ENCODE peak calls at places on chromosomes 5 and 9, in nine cellular contexts. One of them, this sample, is unnamed.

GRCh38 chr9:120890415-120891254 is 13.6 kb upstream of the PHF19 start:
- DNase-seq in psoas muscle: no peak
- DNase-seq in neural crest cell: no peak
- DNase-seq in brain microvascular endothelial cell: no peak
- DNase-seq in A549: no peak
- DNase-seq in CD4-positive, alpha-beta T cell: no peak
- DNase-seq in GM23338: no peak
- DNase-seq in choroid plexus epithelial cell: no peak
- DNase-seq in lower lobe of right lung: no peak
- DNase-seq in this sample: no peak

GRCh38 chr5:19977069-19977468 is 10.9 kb downstream of the CDH18 start:
- DNase-seq in psoas muscle: no peak
- DNase-seq in neural crest cell: no peak
- DNase-seq in brain microvascular endothelial cell: no peak
- DNase-seq in A549: no peak
- DNase-seq in CD4-positive, alpha-beta T cell: no peak
- DNase-seq in GM23338: no peak
- DNase-seq in choroid plexus epithelial cell: no peak
- DNase-seq in lower lobe of right lung: no peak
- DNase-seq in this sample: no peak

GRCh38 chr9:116592926-116593325 is 94.2 kb upstream of the TRIM32 start:
- DNase-seq in psoas muscle: no peak
- DNase-seq in neural crest cell: no peak
- DNase-seq in brain microvascular endothelial cell: no peak
- DNase-seq in A549: no peak
- DNase-seq in CD4-positive, alpha-beta T cell: no peak
- DNase-seq in GM23338: no peak
- DNase-seq in choroid plexus epithelial cell: no peak
- DNase-seq in lower lobe of right lung: no peak
- DNase-seq in this sample: no peak

GRCh38 chr5:73095564-73096238 is 24.7 kb upstream of the TMEM171 start:
- DNase-seq in psoas muscle: no peak
- DNase-seq in neural crest cell: no peak
- DNase-seq in brain microvascular endothelial cell: no peak
- DNase-seq in A549: no peak
- DNase-seq in CD4-positive, alpha-beta T cell: no peak
- DNase-seq in GM23338: no peak
- DNase-seq in choroid plexus epithelial cell: no peak
- DNase-seq in lower lobe of right lung: no peak
- DNase-seq in this sample: no peak

GRCh38 chr5:126780165-126780827 is 3.4 kb downstream of the LMNB1 start:
- DNase-seq in psoas muscle: no peak
- DNase-seq in neural crest cell: peak; percentile 32
- DNase-seq in brain microvascular endothelial cell: peak; percentile 69
- DNase-seq in A549: peak; percentile 72
- DNase-seq in CD4-positive, alpha-beta T cell: peak; percentile 20
- DNase-seq in GM23338: peak; percentile 86
- DNase-seq in choroid plexus epithelial cell: peak; percentile 89
- DNase-seq in lower lobe of right lung: no peak
- DNase-seq in this sample: peak; percentile 60

GRCh38 chr5:59428391-59428790 is 465.1 kb downstream of the PDE4D start:
- DNase-seq in psoas muscle: no peak
- DNase-seq in neural crest cell: no peak
- DNase-seq in brain microvascular endothelial cell: no peak
- DNase-seq in A549: no peak
- DNase-seq in CD4-positive, alpha-beta T cell: no peak
- DNase-seq in GM23338: no peak
- DNase-seq in choroid plexus epithelial cell: peak; percentile 19
- DNase-seq in lower lobe of right lung: no peak
- DNase-seq in this sample: no peak

GRCh38 chr5:102583663-102584062 is 84.9 kb upstream of the SLCO6A1 start:
- DNase-seq in psoas muscle: no peak
- DNase-seq in neural crest cell: no peak
- DNase-seq in brain microvascular endothelial cell: no peak
- DNase-seq in A549: peak; percentile 1
- DNase-seq in CD4-positive, alpha-beta T cell: no peak
- DNase-seq in GM23338: peak; percentile 15
- DNase-seq in choroid plexus epithelial cell: peak; percentile 43
- DNase-seq in lower lobe of right lung: no peak
- DNase-seq in this sample: no peak

GRCh38 chr5:139561655-139562451 is 714 bp downstream of the UBE2D2 start:
- DNase-seq in psoas muscle: no peak
- DNase-seq in neural crest cell: peak; percentile 45
- DNase-seq in brain microvascular endothelial cell: no peak
- DNase-seq in A549: peak; percentile 54
- DNase-seq in CD4-positive, alpha-beta T cell: peak; percentile 5
- DNase-seq in GM23338: peak; percentile 45
- DNase-seq in choroid plexus epithelial cell: peak; percentile 50
- DNase-seq in lower lobe of right lung: peak; percentile 68
- DNase-seq in this sample: peak; percentile 49

GRCh38 chr5:175795959-175796358 is 75.4 kb upstream of the CPLX2 start:
- DNase-seq in psoas muscle: no peak
- DNase-seq in neural crest cell: no peak
- DNase-seq in brain microvascular endothelial cell: no peak
- DNase-seq in A549: no peak
- DNase-seq in CD4-positive, alpha-beta T cell: no peak
- DNase-seq in GM23338: no peak
- DNase-seq in choroid plexus epithelial cell: no peak
- DNase-seq in lower lobe of right lung: no peak
- DNase-seq in this sample: no peak

GRCh38 chr9:123528521-123528920 is 172.5 kb downstream of the CRB2 start:
- DNase-seq in psoas muscle: no peak
- DNase-seq in neural crest cell: no peak
- DNase-seq in brain microvascular endothelial cell: no peak
- DNase-seq in A549: no peak
- DNase-seq in CD4-positive, alpha-beta T cell: no peak
- DNase-seq in GM23338: no peak
- DNase-seq in choroid plexus epithelial cell: no peak
- DNase-seq in lower lobe of right lung: no peak
- DNase-seq in this sample: no peak

GRCh38 chr9:136881691-136882108 is 4.6 kb upstream of the TRAF2 start:
- DNase-seq in psoas muscle: no peak
- DNase-seq in neural crest cell: no peak
- DNase-seq in brain microvascular endothelial cell: no peak
- DNase-seq in A549: peak; percentile 48
- DNase-seq in CD4-positive, alpha-beta T cell: no peak
- DNase-seq in GM23338: no peak
- DNase-seq in choroid plexus epithelial cell: peak; percentile 71
- DNase-seq in lower lobe of right lung: no peak
- DNase-seq in this sample: peak; percentile 70

GRCh38 chr9:96619109-96619435 is 571 bp downstream of the CDC14B start:
- DNase-seq in psoas muscle: no peak
- DNase-seq in neural crest cell: no peak
- DNase-seq in brain microvascular endothelial cell: no peak
- DNase-seq in A549: no peak
- DNase-seq in CD4-positive, alpha-beta T cell: no peak
- DNase-seq in GM23338: no peak
- DNase-seq in choroid plexus epithelial cell: no peak
- DNase-seq in lower lobe of right lung: no peak
- DNase-seq in this sample: no peak

GRCh38 chr9:115456515-115456914 is 338.6 kb upstream of the TNC start:
- DNase-seq in psoas muscle: no peak
- DNase-seq in neural crest cell: no peak
- DNase-seq in brain microvascular endothelial cell: no peak
- DNase-seq in A549: no peak
- DNase-seq in CD4-positive, alpha-beta T cell: no peak
- DNase-seq in GM23338: no peak
- DNase-seq in choroid plexus epithelial cell: peak; percentile 3
- DNase-seq in lower lobe of right lung: no peak
- DNase-seq in this sample: no peak

GRCh38 chr5:50900952-50901510 is 234.6 kb downstream of the PARP8 start:
- DNase-seq in psoas muscle: no peak
- DNase-seq in neural crest cell: no peak
- DNase-seq in brain microvascular endothelial cell: no peak
- DNase-seq in A549: no peak
- DNase-seq in CD4-positive, alpha-beta T cell: no peak
- DNase-seq in GM23338: no peak
- DNase-seq in choroid plexus epithelial cell: no peak
- DNase-seq in lower lobe of right lung: no peak
- DNase-seq in this sample: no peak

GRCh38 chr5:43041669-43042175 is 1.6 kb upstream of the ANXA2R start:
- DNase-seq in psoas muscle: no peak
- DNase-seq in neural crest cell: peak; percentile 44
- DNase-seq in brain microvascular endothelial cell: peak; percentile 89
- DNase-seq in A549: peak; percentile 80
- DNase-seq in CD4-positive, alpha-beta T cell: no peak
- DNase-seq in GM23338: peak; percentile 57
- DNase-seq in choroid plexus epithelial cell: peak; percentile 96
- DNase-seq in lower lobe of right lung: peak; percentile 79
- DNase-seq in this sample: no peak

GRCh38 chr9:107423540-107423939 is 66.0 kb downstream of the KLF4 start:
- DNase-seq in psoas muscle: no peak
- DNase-seq in neural crest cell: no peak
- DNase-seq in brain microvascular endothelial cell: no peak
- DNase-seq in A549: no peak
- DNase-seq in CD4-positive, alpha-beta T cell: no peak
- DNase-seq in GM23338: no peak
- DNase-seq in choroid plexus epithelial cell: no peak
- DNase-seq in lower lobe of right lung: no peak
- DNase-seq in this sample: no peak
- TF ChIP-seq CTCF in psoas muscle: no peak
- TF ChIP-seq CTCF in neural crest cell: no peak
- TF ChIP-seq CTCF in brain microvascular endothelial cell: no peak
- TF ChIP-seq CTCF in A549: no peak
- TF ChIP-seq CTCF in CD4-positive, alpha-beta T cell: no peak
- TF ChIP-seq CTCF in GM23338: no peak
- TF ChIP-seq CTCF in choroid plexus epithelial cell: no peak
- TF ChIP-seq CTCF in lower lobe of right lung: no peak
- TF ChIP-seq CTCF in this sample: no peak

GRCh38 chr5:170691623-170692022 is 91.9 kb upstream of the GABRP start:
- DNase-seq in psoas muscle: no peak
- DNase-seq in neural crest cell: no peak
- DNase-seq in brain microvascular endothelial cell: no peak
- DNase-seq in A549: no peak
- DNase-seq in CD4-positive, alpha-beta T cell: no peak
- DNase-seq in GM23338: peak; percentile 80
- DNase-seq in choroid plexus epithelial cell: no peak
- DNase-seq in lower lobe of right lung: no peak
- DNase-seq in this sample: no peak
- TF ChIP-seq CTCF in psoas muscle: no peak
- TF ChIP-seq CTCF in neural crest cell: no peak
- TF ChIP-seq CTCF in brain microvascular endothelial cell: no peak
- TF ChIP-seq CTCF in A549: no peak
- TF ChIP-seq CTCF in CD4-positive, alpha-beta T cell: no peak
- TF ChIP-seq CTCF in GM23338: peak; percentile 93
- TF ChIP-seq CTCF in choroid plexus epithelial cell: no peak
- TF ChIP-seq CTCF in lower lobe of right lung: no peak
- TF ChIP-seq CTCF in this sample: no peak

GRCh38 chr5:122312670-122312988 is 592 bp downstream of the SNCAIP start:
- DNase-seq in psoas muscle: no peak
- DNase-seq in neural crest cell: peak; percentile 21
- DNase-seq in brain microvascular endothelial cell: no peak
- DNase-seq in A549: no peak
- DNase-seq in CD4-positive, alpha-beta T cell: no peak
- DNase-seq in GM23338: peak; percentile 53
- DNase-seq in choroid plexus epithelial cell: no peak
- DNase-seq in lower lobe of right lung: no peak
- DNase-seq in this sample: no peak
- TF ChIP-seq CTCF in psoas muscle: no peak
- TF ChIP-seq CTCF in neural crest cell: no peak
- TF ChIP-seq CTCF in brain microvascular endothelial cell: peak; percentile 17
- TF ChIP-seq CTCF in A549: no peak
- TF ChIP-seq CTCF in CD4-positive, alpha-beta T cell: no peak
- TF ChIP-seq CTCF in GM23338: no peak
- TF ChIP-seq CTCF in choroid plexus epithelial cell: no peak
- TF ChIP-seq CTCF in lower lobe of right lung: no peak
- TF ChIP-seq CTCF in this sample: no peak

GRCh38 chr5:129696636-129697035 is 51.3 kb upstream of the MINAR2 start:
- DNase-seq in psoas muscle: no peak
- DNase-seq in neural crest cell: no peak
- DNase-seq in brain microvascular endothelial cell: no peak
- DNase-seq in A549: no peak
- DNase-seq in CD4-positive, alpha-beta T cell: no peak
- DNase-seq in GM23338: peak; percentile 8
- DNase-seq in choroid plexus epithelial cell: no peak
- DNase-seq in lower lobe of right lung: no peak
- DNase-seq in this sample: no peak

DNA sequence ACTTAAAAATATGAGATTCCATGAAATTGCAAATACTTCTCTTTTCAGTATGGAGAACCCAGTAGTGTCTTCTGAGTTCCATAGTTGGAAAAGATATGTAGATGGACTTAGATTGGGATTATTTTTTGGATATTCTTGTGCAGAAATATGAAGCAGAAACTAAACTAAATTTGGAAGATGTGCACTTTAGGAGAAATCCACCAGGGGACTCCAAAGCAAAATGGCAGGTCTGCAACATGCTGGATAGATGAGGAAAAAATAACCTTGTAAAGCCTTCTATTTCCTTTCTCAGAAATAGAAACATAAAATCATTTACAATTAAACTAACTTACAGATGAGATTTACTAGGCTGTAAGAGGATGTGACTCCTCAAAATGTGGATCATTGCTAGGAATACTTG is 49.2 kb upstream of the MINAR2 start:
- DNase-seq in psoas muscle: no peak
- DNase-seq in neural crest cell: no peak
- DNase-seq in brain microvascular endothelial cell: no peak
- DNase-seq in A549: no peak
- DNase-seq in CD4-positive, alpha-beta T cell: no peak
- DNase-seq in GM23338: no peak
- DNase-seq in choroid plexus epithelial cell: peak; percentile 9
- DNase-seq in lower lobe of right lung: no peak
- DNase-seq in this sample: no peak
- TF ChIP-seq CTCF in psoas muscle: no peak
- TF ChIP-seq CTCF in neural crest cell: peak; percentile 37
- TF ChIP-seq CTCF in brain microvascular endothelial cell: peak; percentile 44
- TF ChIP-seq CTCF in A549: no peak
- TF ChIP-seq CTCF in CD4-positive, alpha-beta T cell: no peak
- TF ChIP-seq CTCF in GM23338: peak; percentile 40
- TF ChIP-seq CTCF in choroid plexus epithelial cell: peak; percentile 35
- TF ChIP-seq CTCF in lower lobe of right lung: no peak
- TF ChIP-seq CTCF in this sample: no peak

GRCh38 chr9:90142580-90142979 is 500.0 kb downstream of the DIRAS2 start:
- DNase-seq in psoas muscle: no peak
- DNase-seq in neural crest cell: peak; percentile 62
- DNase-seq in brain microvascular endothelial cell: peak; percentile 51
- DNase-seq in A549: peak; percentile 48
- DNase-seq in CD4-positive, alpha-beta T cell: peak; percentile 50
- DNase-seq in GM23338: peak; percentile 88
- DNase-seq in choroid plexus epithelial cell: peak; percentile 63
- DNase-seq in lower lobe of right lung: no peak
- DNase-seq in this sample: peak; percentile 27
- TF ChIP-seq CTCF in psoas muscle: peak; percentile 67
- TF ChIP-seq CTCF in neural crest cell: peak; percentile 78
- TF ChIP-seq CTCF in brain microvascular endothelial cell: peak; percentile 40
- TF ChIP-seq CTCF in A549: peak; percentile 55
- TF ChIP-seq CTCF in CD4-positive, alpha-beta T cell: peak; percentile 83
- TF ChIP-seq CTCF in GM23338: peak; percentile 59
- TF ChIP-seq CTCF in choroid plexus epithelial cell: peak; percentile 47
- TF ChIP-seq CTCF in lower lobe of right lung: peak; percentile 62
- TF ChIP-seq CTCF in this sample: peak; percentile 31

GRCh38 chr5:39716532-39716971 is 291.8 kb upstream of the DAB2 start:
- DNase-seq in psoas muscle: no peak
- DNase-seq in neural crest cell: peak; percentile 2
- DNase-seq in brain microvascular endothelial cell: peak; percentile 69
- DNase-seq in A549: peak; percentile 85
- DNase-seq in CD4-positive, alpha-beta T cell: peak; percentile 9
- DNase-seq in GM23338: peak; percentile 81
- DNase-seq in choroid plexus epithelial cell: peak; percentile 84
- DNase-seq in lower lobe of right lung: no peak
- DNase-seq in this sample: peak; percentile 22
- TF ChIP-seq CTCF in psoas muscle: peak; percentile 18
- TF ChIP-seq CTCF in neural crest cell: peak; percentile 46
- TF ChIP-seq CTCF in brain microvascular endothelial cell: peak; percentile 72
- TF ChIP-seq CTCF in A549: peak; percentile 68
- TF ChIP-seq CTCF in CD4-positive, alpha-beta T cell: no peak
- TF ChIP-seq CTCF in GM23338: peak; percentile 76
- TF ChIP-seq CTCF in choroid plexus epithelial cell: peak; percentile 78
- TF ChIP-seq CTCF in lower lobe of right lung: peak; percentile 25
- TF ChIP-seq CTCF in this sample: peak; percentile 43

GRCh38 chr5:178285399-178286225 is 53.0 kb upstream of the PHYKPL start:
- DNase-seq in psoas muscle: peak; percentile 29
- DNase-seq in neural crest cell: no peak
- DNase-seq in brain microvascular endothelial cell: no peak
- DNase-seq in A549: no peak
- DNase-seq in CD4-positive, alpha-beta T cell: no peak
- DNase-seq in GM23338: no peak
- DNase-seq in choroid plexus epithelial cell: no peak
- DNase-seq in lower lobe of right lung: peak; percentile 39
- DNase-seq in this sample: no peak
- TF ChIP-seq CTCF in psoas muscle: no peak
- TF ChIP-seq CTCF in neural crest cell: no peak
- TF ChIP-seq CTCF in brain microvascular endothelial cell: no peak
- TF ChIP-seq CTCF in A549: no peak
- TF ChIP-seq CTCF in CD4-positive, alpha-beta T cell: no peak
- TF ChIP-seq CTCF in GM23338: no peak
- TF ChIP-seq CTCF in choroid plexus epithelial cell: no peak
- TF ChIP-seq CTCF in lower lobe of right lung: no peak
- TF ChIP-seq CTCF in this sample: no peak

This sample was measured in GM10248.